ENCODE peak calls at places on chromosomes 13 and 19, in six cellular contexts. Y is CD4-positive, alpha-beta memory T cell; A is ascending aorta; X is heart right ventricle; Q is left lung; U is AG04450. T is an unnamed sample. For H3K27me3, the result is how much of the 10 kb centered on the place peaks cover.

GRCh38 chr19:13817615-13818371 is 22.6 kb downstream of the ZSWIM4 start:
- DNase-seq in Y (no peak), X (no peak), U (no peak), Q (peak), A (no peak), T (no peak)

GRCh38 chr13:98983182-98983581 is 5.3 kb upstream of the DOCK9 start:
- DNase-seq in U (no peak), Y (no peak), Q (no peak), A (no peak), X (no peak), T (no peak)

GRCh38 chr13:106284358-106284757 is 251.1 kb downstream of the EFNB2 start:
- DNase-seq in X (no peak), Y (no peak), A (no peak), U (no peak), Q (no peak), T (no peak)

GRCh38 chr13:70816853-70817252 is 708.6 kb upstream of the KLHL1 start:
- DNase-seq in Y (no peak), X (no peak), Q (no peak), A (no peak), U (no peak), T (no peak)

GRCh38 chr13:101942038-101942437 is 459.8 kb downstream of the FGF14 start:
- DNase-seq in U (no peak), Q (no peak), X (no peak), A (no peak), Y (no peak), T (peak)

GRCh38 chr13:41985788-41986508 is 25.0 kb upstream of the VWA8 start:
- DNase-seq in X (no peak), A (no peak), Y (no peak), U (no peak), Q (no peak), T (peak)

GRCh38 chr13:23289917-23290357 is 109.2 kb downstream of the SGCG start:
- DNase-seq in X (no peak), U (peak), Q (no peak), A (no peak), Y (no peak), T (peak)

GRCh38 chr19:52542984-52543664 is 15.7 kb downstream of the ZNF808 start:
- DNase-seq in Y (peak), U (no peak), X (no peak), Q (no peak), A (no peak), T (no peak)

GRCh38 chr19:28020631-28021315 is 1192.2 kb downstream of the UQCRFS1 start:
- DNase-seq in U (no peak), A (no peak), Q (no peak), X (no peak), Y (no peak), T (no peak)

GRCh38 chr19:54660967-54661366 is 1.8 kb upstream of the LILRB4 start:
- DNase-seq in U (no peak), A (no peak), Q (no peak), X (no peak), Y (no peak), T (no peak)

GRCh38 chr13:58081301-58081820 is 449.8 kb downstream of the PCDH17 start:
- DNase-seq in U (no peak), X (no peak), Y (no peak), Q (no peak), A (no peak), T (no peak)

GRCh38 chr13:60721063-60721462 is 324.0 kb downstream of the TDRD3 start:
- DNase-seq in A (no peak), Q (no peak), U (no peak), X (no peak), Y (no peak), T (peak)

GRCh38 chr19:5018224-5019015 is 49.5 kb downstream of the KDM4B start:
- DNase-seq in Y (no peak), U (no peak), Q (no peak), A (no peak), X (no peak), T (no peak)

GRCh38 chr13:99370476-99371272 is 63.5 kb upstream of the GPR183 start:
- DNase-seq in Q (no peak), A (no peak), Y (no peak), X (no peak), U (no peak), T (no peak)

GRCh38 chr13:79781829-79782540 is 301.0 kb downstream of the NDFIP2 start:
- DNase-seq in U (no peak), Y (no peak), A (no peak), X (no peak), Q (no peak), T (no peak)

GRCh38 chr13:48715977-48716376 is 62.2 kb downstream of the CYSLTR2 start:
- DNase-seq in Y (no peak), A (no peak), Q (no peak), U (no peak), X (no peak), T (no peak)

GRCh38 chr13:71979616-71980015 is 112.6 kb upstream of the DACH1 start:
- DNase-seq in Q (no peak), Y (no peak), X (no peak), U (no peak), A (no peak), T (peak)

GRCh38 chr19:3097442-3097871 is 3.3 kb downstream of the GNA11 start:
- DNase-seq in X (peak), U (no peak), Q (no peak), Y (no peak), A (no peak), T (no peak)

GRCh38 chr13:50766043-50766442 is 77.4 kb downstream of the DLEU7 start:
- DNase-seq in X (no peak), U (no peak), A (no peak), Q (no peak), Y (no peak), T (no peak)

GRCh38 chr19:2867025-2867991 is at the start of gene ZNF556:
- DNase-seq in Y (no peak), X (no peak), A (no peak), Q (no peak), U (no peak), T (peak)

GRCh38 chr19:53730391-53730790 is 93.7 kb downstream of the NLRP12 start:
- DNase-seq in Q (no peak), U (no peak), X (no peak), A (no peak), Y (no peak), T (no peak)

GRCh38 chr13:68897331-68897730 is 1210.3 kb upstream of the ATXN8OS start:
- DNase-seq in X (no peak), A (no peak), Q (no peak), Y (no peak), U (no peak), T (no peak)

GRCh38 chr13:24032252-24032651 is 128.3 kb upstream of the SPATA13 start:
- DNase-seq in Y (no peak), U (peak), Q (no peak), A (no peak), X (no peak), T (no peak)

GRCh38 chr13:71722206-71722605 is 144.8 kb downstream of the DACH1 start:
- DNase-seq in Q (no peak), U (no peak), Y (no peak), A (no peak), X (no peak), T (no peak)

GRCh38 chr19:44072543-44073401 is 813 bp downstream of the ZNF284 start:
- DNase-seq in Y (no peak), A (no peak), X (no peak), Q (no peak), U (no peak), T (peak)
- H3K27ac ChIP-seq in Y (peak), A (peak), X (no peak), Q (no peak), U (no peak), T (peak)

GRCh38 chr19:30227661-30228112 is 144.5 kb upstream of the ZNF536 start:
- DNase-seq in U (no peak), Q (peak), Y (no peak), A (no peak), X (peak), T (peak)
- H3K27me3 ChIP-seq in U (half or more), Q (half or more), Y (under half), A (under half), X (half or more), T (half or more)

DNA sequence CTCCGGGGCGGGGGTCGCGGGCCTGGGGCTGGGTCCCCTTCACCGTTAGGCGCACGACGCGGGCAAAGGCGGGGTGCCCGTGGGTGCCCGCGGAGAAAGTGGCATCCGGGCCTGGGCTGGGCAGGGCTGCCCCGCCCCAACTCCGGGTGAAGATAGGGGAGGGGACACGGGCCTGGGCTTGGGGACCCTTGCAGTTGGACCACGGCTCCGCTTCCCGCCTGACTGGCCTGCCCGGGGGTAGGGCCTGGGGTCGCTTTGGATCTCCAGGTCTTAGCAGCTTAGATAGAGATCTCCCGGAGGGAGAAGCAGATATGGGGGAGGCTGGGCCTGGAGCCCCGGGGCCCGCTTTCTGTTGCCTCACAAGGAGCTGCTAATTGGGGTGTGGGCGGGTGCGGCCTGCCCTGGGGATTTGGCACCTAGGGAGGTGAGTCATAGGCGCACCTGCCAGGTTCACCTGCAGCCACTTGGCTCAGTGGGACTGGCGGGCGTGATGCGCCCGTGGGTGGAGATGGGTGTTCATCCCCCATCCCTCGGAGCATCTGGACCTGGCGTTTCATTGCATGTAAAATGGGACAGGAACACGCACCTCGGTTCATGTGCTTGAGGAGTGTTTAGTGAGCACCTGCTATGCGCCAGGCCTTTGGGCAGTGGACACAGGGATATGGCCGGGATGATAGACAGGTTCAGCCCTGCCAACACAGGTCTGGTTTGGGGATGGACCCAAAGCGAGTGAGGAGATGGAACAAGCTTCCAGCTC is 628 bp downstream of the MAP1S start:
- DNase-seq in U (no peak), A (no peak), Q (peak), Y (peak), X (peak), T (no peak)
- H3K4me3 ChIP-seq in U (peak), A (peak), Q (peak), Y (peak), X (peak), T (peak)

DNA sequence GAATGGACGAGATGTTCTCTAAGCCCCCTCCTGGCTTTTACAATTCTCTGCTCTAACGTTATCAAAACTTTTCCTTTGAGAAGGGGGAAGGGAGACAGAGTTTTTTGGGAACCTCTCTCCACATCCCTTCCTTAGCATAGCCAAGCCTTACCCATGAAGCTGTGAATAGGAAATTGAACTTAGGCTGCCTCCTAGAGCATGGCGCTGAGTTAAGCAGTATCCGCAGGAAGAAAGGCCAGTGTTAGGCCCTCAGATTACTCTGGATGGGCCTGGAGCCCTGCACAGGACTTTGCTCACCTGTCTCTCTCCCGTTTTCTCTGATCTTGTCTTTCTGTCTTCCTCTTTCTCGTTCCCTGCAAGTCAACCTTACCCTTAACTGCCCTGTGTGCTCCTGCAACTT is 39.6 kb downstream of the CYP2B6 start:
- DNase-seq in X (no peak), A (no peak), Q (no peak), Y (no peak), U (no peak), T (no peak)
- H3K27ac ChIP-seq in X (no peak), A (no peak), Q (no peak), Y (no peak), U (no peak), T (no peak)